ENCODE peak calls at places on chromosomes 6 and 20, in seven cellular contexts. One of them, this sample, is unnamed.

GRCh38 chr6:129667621-129668020 is 42.4 kb downstream of the ARHGAP18 start:
- DNase-seq in fibroblast of lung: peak
- DNase-seq in A549: no peak
- DNase-seq in HFFc6: peak
- DNase-seq in sigmoid colon: no peak
- DNase-seq in Panc1: no peak
- DNase-seq in BJ: no peak
- DNase-seq in this sample: no peak

GRCh38 chr6:37323568-37323967 is 30.2 kb upstream of the RNF8 start:
- DNase-seq in BJ: no peak
- DNase-seq in fibroblast of lung: peak
- DNase-seq in sigmoid colon: no peak
- DNase-seq in Panc1: no peak
- DNase-seq in HFFc6: no peak
- DNase-seq in A549: no peak
- DNase-seq in this sample: no peak

GRCh38 chr6:120056085-120056484 is 706.5 kb upstream of the MAN1A1 start:
- DNase-seq in HFFc6: no peak
- DNase-seq in BJ: no peak
- DNase-seq in fibroblast of lung: no peak
- DNase-seq in Panc1: peak
- DNase-seq in A549: peak
- DNase-seq in sigmoid colon: no peak
- DNase-seq in this sample: no peak

GRCh38 chr6:162343902-162344226 is 383.7 kb downstream of the PRKN start:
- DNase-seq in Panc1: no peak
- DNase-seq in sigmoid colon: no peak
- DNase-seq in BJ: no peak
- DNase-seq in fibroblast of lung: peak
- DNase-seq in A549: no peak
- DNase-seq in HFFc6: no peak
- DNase-seq in this sample: no peak

GRCh38 chr20:25750765-25751696 is 54.4 kb upstream of the ZNF337 start:
- DNase-seq in fibroblast of lung: peak
- DNase-seq in Panc1: peak
- DNase-seq in HFFc6: peak
- DNase-seq in BJ: no peak
- DNase-seq in sigmoid colon: peak
- DNase-seq in A549: peak
- DNase-seq in this sample: no peak

GRCh38 chr6:71310261-71310660 is 21.6 kb downstream of the OGFRL1 start:
- DNase-seq in sigmoid colon: no peak
- DNase-seq in fibroblast of lung: no peak
- DNase-seq in BJ: no peak
- DNase-seq in A549: no peak
- DNase-seq in HFFc6: no peak
- DNase-seq in Panc1: no peak
- DNase-seq in this sample: no peak

GRCh38 chr6:91704531-91704930 is 1117.7 kb upstream of the MAP3K7 start:
- DNase-seq in Panc1: no peak
- DNase-seq in fibroblast of lung: peak
- DNase-seq in sigmoid colon: no peak
- DNase-seq in A549: no peak
- DNase-seq in HFFc6: peak
- DNase-seq in BJ: no peak
- DNase-seq in this sample: no peak

GRCh38 chr6:85261250-85261649 is 188.6 kb upstream of the NT5E start:
- DNase-seq in sigmoid colon: no peak
- DNase-seq in A549: no peak
- DNase-seq in HFFc6: no peak
- DNase-seq in fibroblast of lung: no peak
- DNase-seq in BJ: no peak
- DNase-seq in Panc1: no peak
- DNase-seq in this sample: no peak

GRCh38 chr20:58911970-58912369 is 59.5 kb downstream of the GNAS start:
- DNase-seq in sigmoid colon: no peak
- DNase-seq in BJ: no peak
- DNase-seq in HFFc6: no peak
- DNase-seq in A549: no peak
- DNase-seq in fibroblast of lung: no peak
- DNase-seq in Panc1: no peak
- DNase-seq in this sample: no peak

GRCh38 chr20:23048283-23049200 is 930 bp downstream of the THBD start:
- DNase-seq in HFFc6: no peak
- DNase-seq in A549: peak
- DNase-seq in BJ: no peak
- DNase-seq in Panc1: no peak
- DNase-seq in sigmoid colon: peak
- DNase-seq in fibroblast of lung: peak
- DNase-seq in this sample: no peak

GRCh38 chr6:39009476-39009875 is 39.1 kb upstream of the GLP1R start:
- DNase-seq in BJ: no peak
- DNase-seq in HFFc6: no peak
- DNase-seq in fibroblast of lung: no peak
- DNase-seq in A549: no peak
- DNase-seq in Panc1: no peak
- DNase-seq in sigmoid colon: no peak
- DNase-seq in this sample: no peak

GRCh38 chr20:51388227-51388626 is 154.3 kb downstream of the NFATC2 start:
- DNase-seq in HFFc6: peak
- DNase-seq in fibroblast of lung: peak
- DNase-seq in BJ: peak
- DNase-seq in A549: peak
- DNase-seq in Panc1: no peak
- DNase-seq in sigmoid colon: no peak
- DNase-seq in this sample: no peak

GRCh38 chr6:41021832-41022231 is 17.2 kb downstream of the UNC5CL start:
- DNase-seq in fibroblast of lung: peak
- DNase-seq in Panc1: no peak
- DNase-seq in A549: peak
- DNase-seq in BJ: peak
- DNase-seq in sigmoid colon: no peak
- DNase-seq in HFFc6: peak
- DNase-seq in this sample: no peak

GRCh38 chr6:112877134-112878100 is 530.3 kb downstream of the RFPL4B start:
- DNase-seq in Panc1: no peak
- DNase-seq in fibroblast of lung: peak
- DNase-seq in HFFc6: peak
- DNase-seq in A549: peak
- DNase-seq in BJ: peak
- DNase-seq in sigmoid colon: no peak
- DNase-seq in this sample: peak

GRCh38 chr6:81088133-81088532 is 664.3 kb downstream of the TENT5A start:
- DNase-seq in Panc1: no peak
- DNase-seq in A549: no peak
- DNase-seq in BJ: no peak
- DNase-seq in sigmoid colon: no peak
- DNase-seq in HFFc6: no peak
- DNase-seq in fibroblast of lung: no peak
- DNase-seq in this sample: no peak

GRCh38 chr6:169885831-169886230 is 134.4 kb downstream of the ERMARD start:
- DNase-seq in HFFc6: no peak
- DNase-seq in BJ: no peak
- DNase-seq in A549: no peak
- DNase-seq in fibroblast of lung: no peak
- DNase-seq in Panc1: no peak
- DNase-seq in sigmoid colon: no peak
- DNase-seq in this sample: no peak

GRCh38 chr20:1722513-1723050 is 65.0 kb upstream of the SIRPG start:
- DNase-seq in sigmoid colon: no peak
- DNase-seq in HFFc6: no peak
- DNase-seq in fibroblast of lung: no peak
- DNase-seq in BJ: no peak
- DNase-seq in A549: no peak
- DNase-seq in Panc1: no peak
- DNase-seq in this sample: no peak

GRCh38 chr20:62963614-62964397 is 11.3 kb downstream of the SLC17A9 start:
- DNase-seq in Panc1: no peak
- DNase-seq in BJ: no peak
- DNase-seq in HFFc6: no peak
- DNase-seq in fibroblast of lung: no peak
- DNase-seq in sigmoid colon: no peak
- DNase-seq in A549: no peak
- DNase-seq in this sample: no peak

GRCh38 chr6:44464527-44465310 is 77.2 kb downstream of the CDC5L start:
- DNase-seq in Panc1: no peak
- DNase-seq in HFFc6: peak
- DNase-seq in fibroblast of lung: peak
- DNase-seq in A549: no peak
- DNase-seq in BJ: no peak
- DNase-seq in sigmoid colon: no peak
- DNase-seq in this sample: peak

GRCh38 chr20:36468149-36469000 is 72.9 kb upstream of the MYL9 start:
- DNase-seq in fibroblast of lung: peak
- DNase-seq in sigmoid colon: no peak
- DNase-seq in A549: peak
- DNase-seq in HFFc6: no peak
- DNase-seq in Panc1: no peak
- DNase-seq in BJ: no peak
- DNase-seq in this sample: no peak
- TF ChIP-seq CTCF in fibroblast of lung: no peak
- TF ChIP-seq CTCF in sigmoid colon: no peak
- TF ChIP-seq CTCF in A549: no peak
- TF ChIP-seq CTCF in HFFc6: no peak
- TF ChIP-seq CTCF in Panc1: no peak
- TF ChIP-seq CTCF in BJ: no peak
- TF ChIP-seq CTCF in this sample: no peak

DNA sequence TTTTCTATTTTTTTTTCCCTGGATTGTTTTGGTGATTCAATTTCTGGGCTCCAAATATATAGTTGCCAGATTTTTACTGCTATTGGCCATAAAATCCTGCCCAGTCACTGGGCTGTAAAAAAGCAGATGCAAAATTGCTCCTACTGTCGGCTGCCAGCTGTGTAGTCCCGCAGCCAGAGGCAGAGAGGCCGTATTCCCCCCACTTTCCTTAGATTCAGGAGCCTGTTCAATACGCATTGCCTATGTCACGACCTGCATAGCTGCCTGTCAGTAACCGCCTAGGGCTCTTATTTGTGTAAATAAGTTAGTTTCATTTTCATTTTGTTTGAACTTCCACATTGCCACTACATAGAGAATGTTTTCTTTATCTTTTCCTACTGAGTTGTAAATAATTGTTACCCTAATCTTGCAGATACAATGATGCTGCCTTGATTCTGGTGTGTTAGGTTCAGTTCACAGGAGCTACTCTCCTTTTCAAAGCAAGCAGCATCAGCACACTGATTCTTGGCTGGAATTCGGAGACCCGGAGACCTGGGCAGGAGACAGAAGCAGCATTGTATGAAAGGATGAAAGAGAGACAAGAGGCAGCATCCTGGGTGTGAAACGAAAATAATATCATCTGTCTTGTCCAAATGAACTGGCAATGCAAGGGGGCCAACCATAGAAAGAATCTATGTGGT is 46.0 kb upstream of the UST start:
- DNase-seq in HFFc6: peak
- DNase-seq in A549: no peak
- DNase-seq in fibroblast of lung: peak
- DNase-seq in sigmoid colon: no peak
- DNase-seq in Panc1: no peak
- DNase-seq in BJ: no peak
- DNase-seq in this sample: no peak
- TF ChIP-seq CTCF in HFFc6: no peak
- TF ChIP-seq CTCF in A549: no peak
- TF ChIP-seq CTCF in fibroblast of lung: peak
- TF ChIP-seq CTCF in sigmoid colon: no peak
- TF ChIP-seq CTCF in Panc1: no peak
- TF ChIP-seq CTCF in BJ: no peak
- TF ChIP-seq CTCF in this sample: no peak

GRCh38 chr6:122431780-122432179 is 32.3 kb downstream of the HSF2 start:
- DNase-seq in A549: no peak
- DNase-seq in BJ: no peak
- DNase-seq in fibroblast of lung: no peak
- DNase-seq in sigmoid colon: no peak
- DNase-seq in HFFc6: no peak
- DNase-seq in Panc1: no peak
- DNase-seq in this sample: no peak

GRCh38 chr6:122432816-122433215 is 33.4 kb downstream of the HSF2 start:
- DNase-seq in BJ: no peak
- DNase-seq in Panc1: no peak
- DNase-seq in HFFc6: no peak
- DNase-seq in sigmoid colon: no peak
- DNase-seq in fibroblast of lung: no peak
- DNase-seq in A549: no peak
- DNase-seq in this sample: no peak

GRCh38 chr6:122426597-122426996 is 27.1 kb downstream of the HSF2 start:
- DNase-seq in BJ: no peak
- DNase-seq in HFFc6: no peak
- DNase-seq in A549: no peak
- DNase-seq in Panc1: no peak
- DNase-seq in sigmoid colon: no peak
- DNase-seq in fibroblast of lung: no peak
- DNase-seq in this sample: no peak

GRCh38 chr6:122428781-122429180 is 29.3 kb downstream of the HSF2 start:
- DNase-seq in Panc1: no peak
- DNase-seq in fibroblast of lung: no peak
- DNase-seq in BJ: no peak
- DNase-seq in A549: no peak
- DNase-seq in HFFc6: no peak
- DNase-seq in sigmoid colon: no peak
- DNase-seq in this sample: no peak

GRCh38 chr6:122429328-122429727 is 29.9 kb downstream of the HSF2 start:
- DNase-seq in HFFc6: no peak
- DNase-seq in sigmoid colon: no peak
- DNase-seq in BJ: no peak
- DNase-seq in Panc1: no peak
- DNase-seq in A549: no peak
- DNase-seq in fibroblast of lung: no peak
- DNase-seq in this sample: no peak
- TF ChIP-seq CTCF in HFFc6: no peak
- TF ChIP-seq CTCF in sigmoid colon: no peak
- TF ChIP-seq CTCF in BJ: no peak
- TF ChIP-seq CTCF in Panc1: no peak
- TF ChIP-seq CTCF in A549: no peak
- TF ChIP-seq CTCF in fibroblast of lung: no peak
- TF ChIP-seq CTCF in this sample: no peak

DNA sequence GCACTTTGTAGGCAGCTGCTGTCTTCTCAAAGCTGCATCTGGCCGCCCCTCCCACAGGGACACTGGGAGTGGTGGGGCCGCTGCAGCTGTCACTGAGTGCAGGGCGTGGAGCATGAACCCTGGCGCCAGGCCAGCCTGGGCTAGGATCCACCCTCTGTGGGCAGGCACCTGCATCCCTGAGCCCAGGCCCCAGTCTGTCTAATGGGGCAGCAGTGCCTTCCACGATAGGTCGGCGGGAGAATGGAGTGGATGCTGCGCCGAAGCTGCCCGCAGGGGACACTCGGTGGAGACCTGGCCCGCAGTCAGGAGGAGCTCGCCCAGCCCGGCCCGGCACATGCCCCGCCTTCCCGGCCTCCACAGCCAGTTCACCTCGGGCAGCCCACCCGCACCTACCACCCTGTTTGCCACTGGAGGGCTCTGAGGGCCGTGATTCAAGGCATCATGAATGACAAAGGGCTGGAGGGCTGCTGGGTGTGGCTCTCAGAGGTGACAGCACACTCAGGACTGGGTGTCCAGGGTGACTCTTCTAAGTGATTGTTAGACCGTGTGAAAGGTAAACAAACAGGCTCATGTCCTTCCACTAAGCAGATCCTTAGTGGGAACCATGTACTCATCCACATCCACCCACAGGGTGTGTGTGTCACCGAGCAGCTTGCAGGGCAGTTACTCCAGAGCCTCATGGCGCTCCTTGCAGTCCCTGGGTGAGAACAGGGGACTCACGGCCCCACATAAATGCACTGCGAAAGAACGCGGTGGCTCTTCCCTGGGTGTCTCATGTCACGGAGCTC is 133.9 kb downstream of the AGPAT4 start:
- DNase-seq in sigmoid colon: peak
- DNase-seq in A549: no peak
- DNase-seq in BJ: no peak
- DNase-seq in Panc1: no peak
- DNase-seq in fibroblast of lung: peak
- DNase-seq in HFFc6: no peak
- DNase-seq in this sample: no peak
- TF ChIP-seq CTCF in sigmoid colon: no peak
- TF ChIP-seq CTCF in A549: no peak
- TF ChIP-seq CTCF in BJ: no peak
- TF ChIP-seq CTCF in Panc1: no peak
- TF ChIP-seq CTCF in fibroblast of lung: no peak
- TF ChIP-seq CTCF in HFFc6: no peak
- TF ChIP-seq CTCF in this sample: no peak